ENCODE peak calls at places on chromosomes 16 and 17, in seven cellular contexts. D, P, G, J, N, E and U are unnamed samples. For H3K4me1, the result is how much of the 10 kb centered on the place peaks cover.

GRCh38 chr17:27559996-27560481 is 70.9 kb upstream of the LGALS9 start:
- ATAC-seq in N (peak), G (no peak), E (peak), J (peak), P (peak), D (peak), U (peak)

GRCh38 chr17:68480885-68481284 is 23.6 kb upstream of the WIPI1 start:
- ATAC-seq in N (no peak), J (no peak), G (no peak), D (no peak), E (no peak), P (no peak), U (no peak)

GRCh38 chr17:38597375-38597774 is 8.4 kb downstream of the SRCIN1 start:
- ATAC-seq in G (no peak), J (no peak), P (no peak), N (no peak), E (no peak), D (no peak), U (no peak)

GRCh38 chr16:24612656-24613055 is 73.3 kb downstream of the RBBP6 start:
- ATAC-seq in N (no peak), D (no peak), E (no peak), J (no peak), P (no peak), G (no peak), U (no peak)

GRCh38 chr17:16938031-16938430 is 33.9 kb downstream of the TNFRSF13B start:
- ATAC-seq in J (no peak), N (no peak), D (no peak), E (no peak), P (no peak), G (no peak), U (no peak)

GRCh38 chr16:23858496-23859062 is 22.8 kb downstream of the PRKCB start:
- ATAC-seq in D (no peak), E (peak), P (peak), J (peak), N (peak), G (no peak), U (no peak)

GRCh38 chr17:72163474-72163873 is 42.7 kb downstream of the SOX9 start:
- ATAC-seq in D (no peak), P (no peak), E (no peak), G (no peak), N (no peak), J (no peak), U (no peak)

GRCh38 chr17:14201595-14201994 is 35.1 kb downstream of the CDRT15 start:
- ATAC-seq in N (no peak), E (peak), D (no peak), P (no peak), G (no peak), J (peak), U (no peak)

GRCh38 chr16:66910175-66910940 is 8.3 kb downstream of the CDH16 start:
- ATAC-seq in J (no peak), E (no peak), N (no peak), D (peak), P (no peak), G (no peak), U (no peak)

GRCh38 chr17:63434951-63435571 is 11.0 kb downstream of the CYB561 start:
- ATAC-seq in N (peak), D (peak), P (peak), E (peak), J (peak), G (peak), U (no peak)

GRCh38 chr16:11198817-11199216 is 57.2 kb downstream of the SOCS1 start:
- ATAC-seq in D (peak), P (no peak), E (peak), G (peak), N (peak), J (peak), U (peak)

GRCh38 chr17:55735784-55736405 is 13.2 kb upstream of the TMEM100 start:
- ATAC-seq in P (no peak), J (no peak), D (peak), G (peak), N (peak), E (peak), U (no peak)

GRCh38 chr17:9928601-9929341 is 23.7 kb upstream of the RCVRN start:
- ATAC-seq in G (peak), D (peak), P (no peak), N (peak), E (peak), J (no peak), U (peak)

GRCh38 chr17:32953062-32953461 is 25.1 kb downstream of the TMEM98 start:
- ATAC-seq in D (no peak), P (no peak), J (no peak), G (no peak), N (no peak), E (no peak), U (no peak)

GRCh38 chr16:70751593-70751992 is 49.4 kb downstream of the VAC14 start:
- ATAC-seq in P (no peak), J (no peak), E (peak), N (no peak), G (no peak), D (no peak), U (no peak)

GRCh38 chr16:84885024-84885910 is 65.5 kb downstream of the CRISPLD2 start:
- ATAC-seq in J (no peak), P (no peak), G (no peak), N (no peak), E (no peak), D (no peak), U (no peak)

GRCh38 chr17:17626151-17626805 is 34.8 kb upstream of the PEMT start:
- ATAC-seq in E (no peak), J (no peak), D (no peak), P (no peak), N (no peak), G (no peak), U (no peak)

GRCh38 chr17:9237661-9238301 is 216.5 kb downstream of the NTN1 start:
- ATAC-seq in D (no peak), G (no peak), E (no peak), J (no peak), P (no peak), N (no peak), U (no peak)

GRCh38 chr16:88442811-88443576 is 10.1 kb upstream of the ZFPM1 start:
- ATAC-seq in N (peak), P (peak), J (peak), G (peak), E (peak), D (peak), U (peak)

GRCh38 chr16:88533945-88534641 is 36.1 kb upstream of the ZC3H18 start:
- ATAC-seq in E (peak), D (peak), G (peak), P (peak), N (peak), J (peak), U (peak)

GRCh38 chr16:63080736-63081135 is 1044.5 kb upstream of the CDH8 start:
- ATAC-seq in G (no peak), D (no peak), N (no peak), J (no peak), P (no peak), E (no peak), U (no peak)

GRCh38 chr17:57365420-57365819 is 109.1 kb downstream of the MSI2 start:
- ATAC-seq in G (no peak), P (no peak), D (peak), N (no peak), E (no peak), J (no peak), U (no peak)

GRCh38 chr16:84284168-84284722 is 10.4 kb upstream of the WFDC1 start:
- ATAC-seq in E (peak), N (peak), G (peak), P (no peak), J (peak), D (peak), U (peak)

GRCh38 chr16:88499836-88500251 is 46.8 kb downstream of the ZFPM1 start:
- ATAC-seq in D (peak), E (no peak), P (no peak), G (no peak), J (no peak), N (peak), U (peak)

GRCh38 chr17:81058263-81058871 is 23.4 kb downstream of the BAIAP2 start:
- ATAC-seq in P (no peak), E (no peak), J (no peak), N (no peak), D (no peak), G (no peak), U (no peak)

GRCh38 chr16:72876221-72876620 is 171.7 kb downstream of the ZFHX3 start:
- ATAC-seq in N (peak), J (peak), E (peak), G (no peak), D (no peak), P (peak), U (peak)

GRCh38 chr16:65660390-65660789 is 538.5 kb upstream of the CDH11 start:
- ATAC-seq in D (no peak), G (no peak), N (no peak), E (no peak), P (no peak), J (no peak), U (no peak)

GRCh38 chr17:58229881-58230280 is 8.5 kb upstream of the LPO start:
- ATAC-seq in E (no peak), G (no peak), J (no peak), D (no peak), P (no peak), N (no peak), U (no peak)

GRCh38 chr17:1022278-1023024 is 25.5 kb downstream of the TIMM22 start:
- ATAC-seq in E (no peak), N (no peak), G (no peak), J (no peak), D (peak), P (no peak), U (peak)

GRCh38 chr16:79547085-79547484 is 53.5 kb downstream of the MAF start:
- ATAC-seq in D (no peak), P (no peak), E (no peak), J (no peak), N (no peak), G (no peak), U (no peak)

GRCh38 chr16:52547001-52547833 is at the start of gene TOX3:
- ATAC-seq in J (peak), N (peak), P (no peak), D (no peak), G (no peak), E (peak), U (no peak)

GRCh38 chr16:31002810-31003209 is 7.6 kb downstream of the STX1B start:
- ATAC-seq in E (no peak), P (no peak), G (no peak), D (no peak), J (no peak), N (no peak), U (no peak)

GRCh38 chr17:58968662-58969061 is 138.0 kb downstream of the TRIM37 start:
- ATAC-seq in P (no peak), J (no peak), D (no peak), G (no peak), N (no peak), E (no peak), U (no peak)

GRCh38 chr16:78461087-78461486 is 361.6 kb downstream of the WWOX start:
- ATAC-seq in D (no peak), G (no peak), P (no peak), J (no peak), E (peak), N (no peak), U (no peak)

GRCh38 chr16:56912746-56913703 is 18.9 kb upstream of the HERPUD1 start:
- ATAC-seq in N (no peak), E (peak), D (no peak), J (no peak), G (no peak), P (no peak), U (no peak)

GRCh38 chr16:87278191-87279093 is 38.8 kb downstream of the C16orf95 start:
- ATAC-seq in P (peak), E (peak), N (peak), D (peak), G (peak), J (peak), U (peak)

GRCh38 chr17:49548506-49549310 is 27.0 kb upstream of the NXPH3 start:
- ATAC-seq in P (no peak), E (peak), G (peak), N (peak), J (peak), D (peak), U (peak)

GRCh38 chr16:16090238-16090637 is 133.1 kb downstream of the ABCC6 start:
- ATAC-seq in N (no peak), J (peak), P (no peak), E (no peak), G (no peak), D (no peak), U (no peak)

GRCh38 chr16:16096161-16096857 is 127.0 kb downstream of the ABCC6 start:
- ATAC-seq in E (peak), P (no peak), D (peak), G (peak), J (peak), N (peak), U (peak)

GRCh38 chr16:16093625-16094332 is 129.5 kb downstream of the ABCC6 start:
- ATAC-seq in N (peak), P (no peak), G (no peak), E (no peak), J (no peak), D (no peak), U (peak)

GRCh38 chr16:16095646-16096045 is 127.6 kb downstream of the ABCC6 start:
- ATAC-seq in N (no peak), P (no peak), G (no peak), E (no peak), D (no peak), J (no peak), U (no peak)

GRCh38 chr16:16092925-16093624 is 130.2 kb downstream of the ABCC6 start:
- ATAC-seq in G (no peak), D (no peak), J (no peak), P (no peak), E (no peak), N (peak), U (no peak)
- H3K4me1 ChIP-seq in G (under half), D (under half), J (under half), P (under half), E (under half), N (under half), U (under half)

DNA sequence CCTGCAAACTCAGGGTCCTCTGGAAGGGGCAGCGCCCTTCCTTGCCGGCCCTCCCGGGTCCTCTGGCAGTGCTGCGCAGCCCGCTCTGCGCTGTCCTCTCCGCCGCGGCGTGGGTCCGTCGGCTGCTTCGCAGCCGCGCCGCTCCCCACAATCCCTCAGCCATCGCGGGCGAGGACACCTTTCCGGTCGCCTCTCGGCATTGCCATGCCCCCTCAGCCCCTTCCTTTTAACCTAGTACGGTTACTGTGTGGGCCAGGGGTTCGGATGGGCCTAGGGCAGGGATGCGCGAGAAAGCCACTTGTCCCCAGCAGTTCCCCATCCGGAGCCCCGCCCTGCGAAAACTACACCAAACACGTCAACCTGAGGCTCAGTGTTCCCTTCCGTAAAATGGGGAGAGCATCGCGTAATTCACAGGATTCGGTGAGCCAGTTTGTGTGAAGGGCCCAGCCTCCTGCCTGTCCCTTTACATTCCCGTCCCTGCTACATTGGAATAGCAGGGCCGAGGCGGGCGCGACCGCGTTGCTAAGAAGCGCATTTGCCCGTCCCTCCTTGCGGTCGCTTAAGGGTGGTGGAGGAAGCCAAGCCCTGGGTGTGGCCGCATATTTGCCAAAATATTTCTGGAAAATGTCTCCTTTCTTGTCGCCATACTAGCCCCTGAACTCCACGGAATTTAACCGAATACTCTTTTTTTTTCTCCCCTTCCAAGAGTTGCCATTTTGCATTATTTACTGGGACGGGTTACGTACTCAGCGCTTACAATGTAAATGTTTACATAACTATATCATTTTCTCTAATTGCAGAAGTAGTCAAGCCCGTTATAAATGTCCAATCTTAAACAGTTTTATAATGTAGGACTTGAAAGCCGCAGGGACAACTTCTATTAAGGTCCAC is 13.2 kb downstream of the COPZ2 start:
- ATAC-seq in N (peak), E (peak), P (peak), D (peak), J (peak), G (peak), U (peak)
- TF ChIP-seq CTCF in N (no peak), E (no peak), P (no peak), D (no peak), J (no peak), G (no peak), U (no peak)

GRCh38 chr16:57987441-57988177 is 12.9 kb downstream of the ZNF319 start:
- ATAC-seq in P (no peak), E (no peak), N (no peak), J (no peak), G (no peak), D (no peak), U (no peak)

GRCh38 chr16:57984443-57985203 is 13.7 kb upstream of the CNGB1 start:
- ATAC-seq in J (peak), G (peak), P (peak), N (peak), D (peak), E (peak), U (peak)

GRCh38 chr16:57986196-57986595 is 14.3 kb downstream of the ZNF319 start:
- ATAC-seq in N (no peak), J (no peak), E (no peak), D (no peak), P (no peak), G (no peak), U (no peak)

GRCh38 chr16:57982345-57982744 is 11.4 kb upstream of the CNGB1 start:
- ATAC-seq in D (no peak), J (no peak), G (no peak), N (no peak), E (no peak), P (no peak), U (no peak)

DNA sequence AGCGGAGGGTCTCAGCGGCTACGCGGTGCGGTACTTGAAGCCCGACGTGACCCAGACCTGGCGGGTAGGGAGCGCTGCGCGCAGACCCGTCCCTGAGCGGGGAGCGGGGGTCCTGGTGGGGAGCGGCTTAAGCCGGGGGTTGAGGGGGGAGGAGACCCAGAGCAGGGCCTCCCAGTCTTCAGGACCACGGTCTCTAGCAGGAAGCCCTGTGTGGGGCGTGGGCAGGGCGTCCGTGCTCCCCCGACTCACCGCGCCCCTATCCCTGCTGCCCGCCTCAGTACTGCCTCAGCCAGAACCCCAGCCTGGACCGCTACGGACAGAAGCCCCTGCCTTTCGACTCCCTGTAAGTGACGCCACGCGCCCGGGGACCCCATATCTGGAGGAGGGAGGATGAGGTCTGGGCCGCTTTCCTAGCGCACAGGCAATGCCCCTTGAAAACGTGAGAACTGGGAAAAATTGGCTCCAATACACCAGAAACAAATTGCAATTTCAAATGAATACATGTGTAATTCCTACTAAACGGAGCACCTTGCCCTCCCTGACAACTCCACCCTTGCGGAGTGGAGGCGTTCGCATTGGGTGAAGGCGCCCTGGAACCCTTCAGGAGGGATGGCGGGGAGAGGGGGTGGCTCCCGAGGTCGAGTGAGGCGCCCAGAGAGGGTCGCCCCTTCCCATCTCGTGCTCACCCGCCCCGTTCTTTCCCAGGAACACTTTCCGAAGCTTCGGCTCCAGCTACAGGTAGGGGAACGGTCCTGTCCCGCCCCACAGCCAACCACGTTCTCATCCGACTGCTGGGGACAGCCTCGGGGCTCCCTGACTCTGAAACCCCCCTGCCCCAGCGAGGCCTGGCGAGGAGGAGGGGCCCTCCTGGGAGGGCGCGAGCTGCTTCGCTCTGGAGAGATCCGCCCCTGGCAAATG is 14.5 kb upstream of the CNGB1 start:
- ATAC-seq in E (peak), J (peak), P (peak), D (peak), G (no peak), N (peak), U (peak)
- H3K4me3 ChIP-seq in E (no peak), J (peak), P (peak), D (peak), G (no peak), N (peak), U (peak)

GRCh38 chr17:42520540-42520951 is 15.5 kb upstream of the NAGLU start:
- ATAC-seq in G (peak), E (no peak), N (no peak), J (no peak), D (peak), P (no peak), U (no peak)
- H3K4me1 ChIP-seq in G (half or more), E (under half), N (half or more), J (half or more), D (half or more), P (under half), U (half or more)

GRCh38 chr17:44947461-44948314 is at the start of gene KIF18B:
- ATAC-seq in G (peak), J (peak), D (peak), P (peak), E (peak), N (peak), U (peak)
- TF ChIP-seq CTCF in G (no peak), J (no peak), D (no peak), P (no peak), E (no peak), N (peak), U (no peak)

GRCh38 chr17:42276609-42277341 is 584 bp upstream of the STAT5B start:
- ATAC-seq in D (peak), N (peak), J (peak), E (peak), G (peak), P (peak), U (peak)
- H3K4me3 ChIP-seq in D (peak), N (peak), J (peak), E (peak), G (peak), P (peak), U (peak)

GRCh38 chr16:840561-841454 is 40.3 kb upstream of the GNG13 start:
- ATAC-seq in J (no peak), D (no peak), P (no peak), N (no peak), E (no peak), G (peak), U (no peak)
- H3K4me1 ChIP-seq in J (under half), D (under half), P (under half), N (under half), E (under half), G (under half), U (under half)

GRCh38 chr17:6914711-6915110 is 81.1 kb upstream of the ALOX12 start:
- ATAC-seq in D (no peak), N (no peak), G (no peak), J (peak), P (no peak), E (no peak), U (no peak)

GRCh38 chr17:6913608-6914443 is 82.0 kb upstream of the ALOX12 start:
- ATAC-seq in D (peak), N (peak), J (peak), G (peak), E (peak), P (no peak), U (peak)

GRCh38 chr17:6912110-6913051 is 80.9 kb upstream of the TEKT1 start:
- ATAC-seq in J (no peak), P (no peak), G (no peak), E (no peak), D (no peak), N (no peak), U (no peak)

GRCh38 chr17:6908807-6909206 is 77.3 kb upstream of the TEKT1 start:
- ATAC-seq in J (peak), D (no peak), E (no peak), G (no peak), N (no peak), P (no peak), U (no peak)

GRCh38 chr17:6910987-6911603 is 79.6 kb upstream of the TEKT1 start:
- ATAC-seq in J (no peak), D (peak), P (no peak), N (no peak), G (peak), E (peak), U (no peak)
- TF ChIP-seq CTCF in J (peak), D (peak), P (peak), N (peak), G (peak), E (peak), U (peak)

GRCh38 chr17:75512946-75513666 is 2.2 kb downstream of the CASKIN2 start:
- ATAC-seq in G (no peak), P (no peak), E (no peak), N (no peak), D (no peak), J (no peak), U (no peak)
- H3K4me3 ChIP-seq in G (no peak), P (peak), E (no peak), N (peak), D (no peak), J (peak), U (no peak)